ENCODE peak calls at places on chromosomes 4 and X, in eight cellular contexts. Y is PC-3; S is activated CD4-positive, alpha-beta memory T cell treated with anti-CD3 and anti-CD28 coated beads for 36 hours; P is NCI-H187; D is stimulated activated CD8-positive, alpha-beta memory T cell treated with anti-CD3 and anti-CD28 coated beads, Interleukin-12 subunit alpha, Interleukin-12 subunit beta, amount 100 ng/mL, for 4 hours; V is DMS53; T is H4; C is GM12891. W is an unnamed sample.
A peak's percentile ranks its signal among the peaks of the same experiment; 100 is the strongest.

GRCh38 chrX:40855411-40855810 is 120.1 kb upstream of the MED14 start:
- DNase-seq in Y (peak; percentile 94), S (no peak), P (no peak), D (no peak), V (no peak), T (peak; percentile 17), C (no peak), W (no peak)

GRCh38 chrX:78801522-78801921 is 54.0 kb downstream of the LPAR4 start:
- DNase-seq in Y (no peak), S (no peak), P (no peak), D (no peak), V (no peak), T (no peak), C (no peak), W (no peak)

GRCh38 chr4:110109455-110109854 is 89.0 kb downstream of the ELOVL6 start:
- DNase-seq in Y (no peak), S (no peak), P (no peak), D (no peak), V (no peak), T (no peak), C (no peak), W (no peak)

GRCh38 chr4:18390655-18391369 is 369.3 kb upstream of the LCORL start:
- DNase-seq in Y (no peak), S (no peak), P (no peak), D (no peak), V (peak; percentile 45), T (no peak), C (no peak), W (no peak)

GRCh38 chrX:14351889-14352288 is 177.4 kb upstream of the GLRA2 start:
- DNase-seq in Y (no peak), S (no peak), P (no peak), D (no peak), V (peak; percentile 1), T (no peak), C (no peak), W (no peak)

GRCh38 chr4:25953740-25954139 is 39.7 kb downstream of the SMIM20 start:
- DNase-seq in Y (peak; percentile 77), S (no peak), P (no peak), D (no peak), V (no peak), T (no peak), C (no peak), W (no peak)

GRCh38 chr4:76458297-76458696 is 23.3 kb downstream of the SHROOM3 start:
- DNase-seq in Y (no peak), S (no peak), P (no peak), D (no peak), V (no peak), T (no peak), C (no peak), W (no peak)

GRCh38 chrX:132216806-132217202 is 2.4 kb downstream of the RAP2C start:
- DNase-seq in Y (peak; percentile 27), S (peak; percentile 37), P (no peak), D (no peak), V (no peak), T (peak; percentile 5), C (no peak), W (no peak)

GRCh38 chr4:113435893-113436292 is 325.6 kb downstream of the CAMK2D start:
- DNase-seq in Y (peak; percentile 67), S (peak; percentile 36), P (peak; percentile 9), D (no peak), V (peak; percentile 8), T (peak; percentile 74), C (no peak), W (peak; percentile 49)

GRCh38 chr4:37781134-37781455 is 45.4 kb upstream of the PGM2 start:
- DNase-seq in Y (no peak), S (no peak), P (no peak), D (no peak), V (no peak), T (no peak), C (no peak), W (no peak)

GRCh38 chr4:172142331-172142738 is 329.1 kb downstream of the GALNTL6 start:
- DNase-seq in Y (peak; percentile 26), S (no peak), P (no peak), D (no peak), V (no peak), T (no peak), C (no peak), W (no peak)

GRCh38 chr4:28225005-28225404 is 1364.4 kb downstream of the STIM2 start:
- DNase-seq in Y (peak; percentile 62), S (no peak), P (no peak), D (no peak), V (peak; percentile 88), T (peak; percentile 61), C (no peak), W (no peak)

GRCh38 chrX:130118396-130118795 is 8.1 kb upstream of the ELF4 start:
- DNase-seq in Y (peak; percentile 77), S (peak; percentile 45), P (no peak), D (no peak), V (peak; percentile 58), T (peak; percentile 76), C (no peak), W (no peak)

W was measured in DMS79.